ENCODE peak calls at places on chromosomes 5 and 9, in six cellular contexts. W is H1, U is HepG2, J is GM12891, L is K562, A is GM12878. Z is an unnamed sample.

GRCh38 chr5:151890299-151890698 is 34.4 kb downstream of the GLRA1 start:
- DNase-seq in L (no peak), U (no peak), J (no peak), W (no peak), A (no peak), Z (no peak)

GRCh38 chr5:147400076-147400809 is 109.6 kb downstream of the DPYSL3 start:
- DNase-seq in J (no peak), U (no peak), A (no peak), W (no peak), L (no peak), Z (no peak)

GRCh38 chr9:74672237-74672636 is 175.1 kb downstream of the RORB start:
- DNase-seq in U (no peak), W (no peak), J (no peak), A (no peak), L (no peak), Z (no peak)

GRCh38 chr5:157280511-157280910 is 14.6 kb downstream of the CYFIP2 start:
- DNase-seq in W (no peak), U (no peak), J (no peak), A (no peak), L (no peak), Z (no peak)

GRCh38 chr5:163395794-163396193 is 41.6 kb upstream of the CCNG1 start:
- DNase-seq in A (no peak), L (no peak), U (no peak), W (no peak), J (no peak), Z (no peak)

GRCh38 chr9:131050831-131051230 is 41.9 kb downstream of the LAMC3 start:
- DNase-seq in L (peak), J (no peak), A (no peak), W (no peak), U (no peak), Z (no peak)

GRCh38 chr9:98637381-98637780 is 71.4 kb downstream of the GABBR2 start:
- DNase-seq in U (no peak), W (no peak), L (no peak), J (no peak), A (no peak), Z (no peak)

GRCh38 chr5:122327110-122327509 is 15.1 kb downstream of the SNCAIP start:
- DNase-seq in A (no peak), J (no peak), U (no peak), L (no peak), W (no peak), Z (no peak)

GRCh38 chr9:135078361-135078821 is 9.1 kb upstream of the OLFM1 start:
- DNase-seq in A (no peak), L (no peak), W (no peak), J (no peak), U (no peak), Z (no peak)

GRCh38 chr5:105905392-105905791 is 1765.3 kb downstream of the EFNA5 start:
- DNase-seq in L (no peak), U (no peak), A (no peak), W (no peak), J (no peak), Z (no peak)

GRCh38 chr9:12708562-12709298 is 15.5 kb downstream of the TYRP1 start:
- DNase-seq in U (peak), W (no peak), J (no peak), A (no peak), L (no peak), Z (no peak)

GRCh38 chr5:25255128-25255527 is 610.4 kb upstream of the CDH10 start:
- DNase-seq in L (no peak), J (no peak), W (no peak), A (no peak), U (no peak), Z (no peak)
- TF ChIP-seq POLR2AphosphoS5 in L (no peak), J (no peak), W (no peak), A (no peak), U (no peak), Z (no peak)

GRCh38 chr5:159459132-159459627 is 128.9 kb upstream of the IL12B start:
- DNase-seq in U (no peak), L (no peak), J (no peak), A (no peak), W (no peak), Z (no peak)

GRCh38 chr5:159465604-159466003 is 135.3 kb upstream of the IL12B start:
- DNase-seq in W (no peak), J (no peak), L (no peak), A (no peak), U (no peak), Z (no peak)

GRCh38 chr5:159467666-159468065 is 137.4 kb upstream of the IL12B start:
- DNase-seq in W (no peak), U (no peak), L (no peak), A (no peak), J (no peak), Z (no peak)

GRCh38 chr5:159459951-159460538 is 129.8 kb upstream of the IL12B start:
- DNase-seq in J (no peak), W (no peak), U (no peak), L (no peak), A (no peak), Z (no peak)

DNA sequence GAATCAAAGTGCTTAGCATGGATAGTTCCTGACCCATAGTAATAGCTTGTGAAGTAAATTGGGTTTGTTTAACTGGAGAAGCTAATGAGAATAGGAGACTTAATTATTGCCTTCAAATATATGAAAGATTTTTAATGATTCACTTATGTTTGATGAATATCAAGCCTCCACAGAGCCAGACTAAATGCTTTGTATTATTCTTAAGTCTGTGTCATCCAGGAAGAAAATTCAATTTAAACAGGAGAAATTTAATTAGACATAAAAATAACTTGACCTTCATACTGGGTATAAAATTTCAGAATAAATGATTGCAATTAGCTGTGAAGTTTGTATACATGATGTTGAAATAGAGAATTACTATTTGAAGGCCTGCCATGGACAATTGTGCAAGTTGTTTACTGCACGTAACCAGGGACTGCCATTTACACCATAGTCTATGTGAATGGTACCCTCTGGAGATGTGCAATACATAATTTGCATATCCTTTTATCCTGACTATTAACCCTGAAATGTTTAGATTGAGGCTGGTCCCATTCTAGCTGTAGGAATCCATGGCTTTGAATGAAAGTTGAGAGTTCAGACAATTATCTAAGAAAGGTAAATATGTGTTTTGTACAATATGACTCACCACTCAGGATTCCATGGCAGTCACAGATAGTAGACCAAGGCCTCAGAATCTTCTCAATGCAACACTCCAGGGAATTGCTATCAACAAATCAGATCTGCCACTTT is 133.5 kb upstream of the IL12B start:
- DNase-seq in L (no peak), W (no peak), A (no peak), J (no peak), U (peak), Z (no peak)
- TF ChIP-seq TAF1 in L (no peak), W (no peak), A (no peak), J (no peak), U (no peak), Z (no peak)

DNA sequence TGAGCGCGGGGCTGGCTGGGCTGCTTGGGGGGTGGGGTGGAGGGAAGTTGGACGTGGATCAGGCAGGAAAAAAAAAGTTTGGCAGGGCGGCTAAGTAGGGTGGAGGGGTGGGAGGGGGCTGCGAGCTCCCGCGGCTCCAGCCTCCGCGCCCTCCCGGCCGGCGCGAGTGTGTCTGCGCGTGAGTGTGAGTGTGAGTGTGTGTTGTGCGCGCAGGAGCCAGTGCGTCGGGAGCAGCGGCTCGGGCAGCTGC is 2.0 kb downstream of the SMARCA2 start:
- DNase-seq in U (no peak), J (no peak), A (no peak), L (no peak), W (no peak), Z (no peak)
- TF ChIP-seq POLR2A in U (no peak), J (peak), A (no peak), L (no peak), W (no peak), Z (no peak)

DNA sequence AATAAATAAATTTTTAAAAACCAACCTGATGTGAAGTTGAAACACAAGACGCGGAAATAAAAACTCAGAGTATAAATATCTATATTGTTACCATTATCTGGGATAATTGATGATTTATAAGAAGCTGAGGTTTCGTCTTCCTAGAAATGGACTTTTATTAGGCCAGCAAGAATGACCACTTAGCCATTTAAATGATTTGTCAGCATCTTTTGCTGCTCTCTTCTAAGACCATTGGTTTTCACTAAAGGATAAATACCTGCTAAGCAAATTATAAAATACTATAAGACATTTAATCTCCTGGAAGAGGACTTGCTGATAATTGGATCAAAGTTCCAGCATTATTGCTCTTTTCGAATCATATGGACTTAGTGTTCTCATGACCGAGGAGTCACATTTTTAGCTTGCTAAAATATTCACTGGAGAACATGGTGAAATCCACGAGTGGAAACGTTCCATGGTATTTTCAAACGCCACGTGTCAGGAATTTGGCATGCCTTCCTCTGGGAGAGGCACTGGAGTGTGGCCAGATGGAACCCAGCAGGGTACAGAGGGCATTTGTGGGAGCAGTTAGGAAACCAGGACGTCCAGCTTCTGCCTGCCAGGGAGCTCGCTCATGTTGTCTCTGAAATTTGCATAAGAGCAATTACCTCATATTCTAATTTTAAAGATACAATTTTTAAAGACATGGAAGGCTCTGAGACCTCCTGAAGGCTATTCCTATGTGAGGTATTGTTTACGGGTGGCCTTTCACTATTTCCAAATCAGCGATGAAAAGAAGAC is 43.1 kb downstream of the TNFAIP8 start:
- DNase-seq in A (no peak), J (no peak), W (peak), U (peak), L (no peak), Z (no peak)
- TF ChIP-seq POLR2AphosphoS5 in A (peak), J (no peak), W (no peak), U (no peak), L (no peak), Z (peak)

DNA sequence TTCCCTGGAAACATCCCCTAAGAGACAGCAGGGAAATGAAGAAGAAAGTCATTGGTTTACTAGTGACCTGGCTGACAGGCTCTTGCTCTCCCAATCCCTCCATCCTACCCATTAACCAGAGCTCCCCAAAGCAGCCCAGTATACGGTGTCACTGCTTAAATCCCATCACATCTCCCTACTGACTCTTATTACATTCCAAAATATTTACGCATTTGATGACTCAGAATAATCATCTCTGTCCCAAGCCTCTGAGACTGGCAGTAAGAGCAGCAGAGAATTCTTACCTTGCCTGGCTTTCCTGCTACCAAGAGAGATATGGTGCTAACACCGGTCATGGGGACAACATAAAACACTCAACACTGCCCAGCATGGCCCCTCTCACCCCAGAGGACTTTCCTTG is 20.2 kb upstream of the WHRN start:
- DNase-seq in A (no peak), J (no peak), W (no peak), U (no peak), L (no peak), Z (no peak)
- TF ChIP-seq TAF1 in A (no peak), J (no peak), W (no peak), U (no peak), L (no peak), Z (no peak)